ENCODE peak calls at places on chromosome 6, in seven cellular contexts. H, Q, R, G, T, P and W are unnamed samples.

GRCh38 chr6:20092071-20092566 is 120.2 kb downstream of the MBOAT1 start:
- DNase-seq in H (peak), Q (peak), R (peak), G (no peak), T (peak), P (no peak), W (no peak)

GRCh38 chr6:30684386-30685156 is 1.9 kb downstream of the PPP1R18 start:
- DNase-seq in H (no peak), Q (peak), R (peak), G (no peak), T (no peak), P (no peak), W (peak)

GRCh38 chr6:129677634-129678325 is 32.2 kb downstream of the ARHGAP18 start:
- DNase-seq in H (no peak), Q (no peak), R (no peak), G (no peak), T (no peak), P (no peak), W (no peak)

GRCh38 chr6:136160255-136160654 is 89.9 kb downstream of the MTFR2 start:
- DNase-seq in H (no peak), Q (no peak), R (no peak), G (no peak), T (no peak), P (no peak), W (no peak)

GRCh38 chr6:72371473-72371872 is 250.4 kb upstream of the KCNQ5 start:
- DNase-seq in H (no peak), Q (no peak), R (no peak), G (no peak), T (no peak), P (no peak), W (no peak)

GRCh38 chr6:152232494-152233151 is 404.5 kb downstream of the SYNE1 start:
- DNase-seq in H (no peak), Q (peak), R (no peak), G (no peak), T (no peak), P (no peak), W (peak)

GRCh38 chr6:122400467-122401089 is 1.1 kb downstream of the HSF2 start:
- DNase-seq in H (no peak), Q (peak), R (no peak), G (no peak), T (no peak), P (no peak), W (no peak)

GRCh38 chr6:27280064-27280539 is 32.0 kb downstream of the POM121L2 start:
- DNase-seq in H (peak), Q (peak), R (peak), G (peak), T (no peak), P (peak), W (peak)

GRCh38 chr6:15363523-15364400 is 117.9 kb downstream of the JARID2 start:
- DNase-seq in H (no peak), Q (no peak), R (no peak), G (no peak), T (no peak), P (no peak), W (no peak)

GRCh38 chr6:115396112-115396906 is 664.4 kb downstream of the FRK start:
- DNase-seq in H (no peak), Q (no peak), R (no peak), G (no peak), T (no peak), P (no peak), W (no peak)